ENCODE peak calls at places on chromosomes 12 and 14, in four cellular contexts. C, U, S and M are unnamed samples.

GRCh38 chr12:77796775-77797174 is 33.9 kb upstream of the NAV3 start:
- DNase-seq in U (no peak), C (peak), S (no peak), M (peak)

GRCh38 chr12:12835378-12836145 is 22.4 kb downstream of the DDX47 start:
- DNase-seq in C (peak), S (no peak), U (no peak), M (peak)

GRCh38 chr12:114869091-114869834 is 185.3 kb upstream of the TBX3 start:
- DNase-seq in S (no peak), U (no peak), C (peak), M (no peak)

GRCh38 chr12:77724367-77724957 is 106.2 kb upstream of the NAV3 start:
- DNase-seq in U (peak), C (peak), S (no peak), M (peak)

GRCh38 chr12:53159195-53159834 is 21.2 kb upstream of the ZNF740 start:
- DNase-seq in U (peak), C (peak), S (peak), M (peak)

GRCh38 chr12:108257610-108258106 is 81.5 kb downstream of the CMKLR1 start:
- DNase-seq in U (no peak), S (no peak), C (no peak), M (no peak)

GRCh38 chr12:67477682-67478265 is 170.8 kb upstream of the DYRK2 start:
- DNase-seq in C (peak), U (no peak), S (no peak), M (no peak)

GRCh38 chr12:82554529-82554928 is 132.2 kb upstream of the TMTC2 start:
- DNase-seq in S (no peak), U (no peak), C (peak), M (no peak)

GRCh38 chr12:81859521-81859920 is 100.4 kb upstream of the PPFIA2 start:
- DNase-seq in U (no peak), C (no peak), S (no peak), M (no peak)

GRCh38 chr12:58310828-58311273 is 369.5 kb downstream of the ATP23 start:
- DNase-seq in C (peak), S (no peak), U (no peak), M (peak)

GRCh38 chr14:47917344-47917954 is 242.0 kb upstream of the MDGA2 start:
- DNase-seq in C (no peak), S (no peak), U (peak), M (peak)

GRCh38 chr14:32980887-32981501 is 42.3 kb downstream of the NPAS3 start:
- DNase-seq in S (no peak), C (no peak), U (no peak), M (no peak)

GRCh38 chr12:33438890-33439586 is 581 bp downstream of the SYT10 start:
- DNase-seq in U (peak), C (no peak), S (no peak), M (peak)